ENCODE peak calls at places on chromosomes 11 and 22, in four cellular contexts. T is cardiac fibroblast, M is mammary epithelial cell, E is colonic mucosa. W is an unnamed sample.

GRCh38 chr11:127330044-127330443 is 329.5 kb upstream of the KIRREL3 start:
- DNase-seq in M (no peak), E (no peak), T (no peak), W (no peak)

GRCh38 chr11:74703211-74703610 is 28.0 kb downstream of the CHRDL2 start:
- DNase-seq in T (no peak), E (no peak), M (no peak), W (no peak)

GRCh38 chr11:19769820-19770219 is 57.2 kb downstream of the NAV2 start:
- DNase-seq in T (peak), E (no peak), M (peak), W (peak)

GRCh38 chr11:47460571-47461235 is 11.8 kb upstream of the RAPSN start:
- DNase-seq in M (no peak), T (peak), E (no peak), W (no peak)

GRCh38 chr11:40514124-40514523 is 945.3 kb downstream of the LRRC4C start:
- DNase-seq in E (no peak), T (no peak), M (peak), W (peak)

GRCh38 chr22:43289976-43290663 is 53.1 kb downstream of the SCUBE1 start:
- DNase-seq in T (peak), E (no peak), M (peak), W (no peak)

GRCh38 chr22:35703861-35704584 is 13.6 kb upstream of the APOL5 start:
- DNase-seq in E (no peak), M (no peak), T (no peak), W (peak)

GRCh38 chr22:50600541-50600940 is at the start of gene MAPK8IP2:
- DNase-seq in E (no peak), M (no peak), T (no peak), W (no peak)

GRCh38 chr11:606245-606644 is 9.5 kb downstream of the IRF7 start:
- DNase-seq in M (peak), T (peak), E (no peak), W (no peak)

GRCh38 chr11:13259374-13259773 is 18.2 kb upstream of the BMAL1 start:
- DNase-seq in M (no peak), T (no peak), E (no peak), W (no peak)

GRCh38 chr11:13262096-13262495 is 15.5 kb upstream of the BMAL1 start:
- DNase-seq in T (peak), E (no peak), M (peak), W (no peak)

GRCh38 chr11:13261600-13262061 is 16.0 kb upstream of the BMAL1 start:
- DNase-seq in E (no peak), M (peak), T (peak), W (peak)

GRCh38 chr11:13260196-13260962 is 17.2 kb upstream of the BMAL1 start:
- DNase-seq in E (no peak), T (peak), M (peak), W (no peak)

GRCh38 chr11:13260963-13261599 is 16.5 kb upstream of the BMAL1 start:
- DNase-seq in E (no peak), T (peak), M (peak), W (no peak)
- H3K4me3 ChIP-seq in E (no peak), T (no peak), M (no peak), W (no peak)

DNA sequence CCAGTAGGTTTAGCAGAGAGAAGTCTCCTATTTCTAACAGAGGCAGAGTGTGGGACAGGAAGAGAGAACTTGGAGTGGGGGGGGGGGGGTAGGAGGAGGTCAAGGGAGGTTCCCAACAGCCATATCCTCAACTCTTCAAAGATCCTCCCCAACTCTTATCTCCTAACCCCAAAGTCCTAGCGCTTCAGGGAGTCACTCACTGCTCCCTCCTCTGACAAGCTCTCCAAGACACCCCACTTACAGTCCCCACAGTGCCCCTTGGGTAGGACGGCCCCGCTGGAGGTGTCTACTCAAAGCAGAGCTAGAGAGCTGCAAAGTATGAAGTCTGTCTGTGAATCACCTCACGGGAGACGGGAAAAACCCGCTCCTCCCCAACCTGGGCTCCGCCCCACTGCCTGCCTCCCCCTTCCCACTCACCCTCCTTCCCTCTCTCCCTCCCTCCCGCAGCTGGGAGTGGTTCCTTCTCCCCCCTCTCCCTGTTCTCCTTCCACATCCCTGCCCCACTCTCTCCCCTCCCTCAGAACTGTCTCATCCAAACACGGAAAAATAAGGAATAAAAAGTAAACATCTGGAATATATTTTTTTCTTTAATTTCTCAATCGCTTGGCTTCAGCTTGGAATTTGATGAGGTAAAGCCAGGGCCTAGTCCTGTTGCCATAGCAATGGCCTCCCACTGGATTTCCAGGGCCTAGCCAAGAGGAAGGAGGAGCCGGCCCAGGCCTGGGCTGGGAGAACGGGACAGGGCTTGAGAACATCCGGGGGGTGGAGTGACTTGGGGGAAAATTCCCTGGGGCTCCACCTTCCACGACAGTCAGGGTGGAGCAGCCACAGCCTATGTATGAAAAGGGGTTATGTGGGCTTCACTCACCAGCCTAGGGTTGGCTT is 2.5 kb downstream of the TNKS1BP1 start:
- DNase-seq in E (peak), M (peak), T (peak), W (peak)
- H3K4me3 ChIP-seq in E (peak), M (peak), T (peak), W (peak)

GRCh38 chr11:2393941-2394817 is 6.4 kb upstream of the TSSC4 start:
- DNase-seq in E (no peak), M (no peak), T (no peak), W (no peak)
- H3K4me3 ChIP-seq in E (no peak), M (no peak), T (no peak), W (no peak)

GRCh38 chr22:37679670-37680069 is 4.2 kb downstream of the LGALS1 start:
- DNase-seq in M (no peak), E (no peak), T (no peak), W (no peak)

GRCh38 chr22:37675930-37676571 is 615 bp downstream of the LGALS1 start:
- DNase-seq in T (peak), E (peak), M (no peak), W (no peak)

GRCh38 chr22:37680191-37680851 is 4.9 kb downstream of the LGALS1 start:
- DNase-seq in M (no peak), T (peak), E (no peak), W (no peak)

GRCh38 chr22:37676691-37677627 is 1.5 kb downstream of the LGALS1 start:
- DNase-seq in T (peak), E (peak), M (peak), W (peak)

GRCh38 chr22:37678372-37678771 is 2.9 kb downstream of the LGALS1 start:
- DNase-seq in M (no peak), T (no peak), E (no peak), W (no peak)
- H3K4me3 ChIP-seq in M (peak), T (peak), E (no peak), W (peak)

GRCh38 chr11:118212781-118213565 is 11.8 kb downstream of the JAML start:
- DNase-seq in M (no peak), E (no peak), T (no peak), W (no peak)

GRCh38 chr11:118215765-118216164 is 9.0 kb downstream of the JAML start:
- DNase-seq in M (no peak), E (no peak), T (no peak), W (no peak)

GRCh38 chr11:118215262-118215661 is 9.5 kb downstream of the JAML start:
- DNase-seq in T (no peak), E (no peak), M (no peak), W (no peak)

GRCh38 chr11:118213774-118214173 is 11.0 kb downstream of the JAML start:
- DNase-seq in E (peak), T (no peak), M (no peak), W (no peak)

GRCh38 chr11:118214210-118214914 is 10.4 kb downstream of the JAML start:
- DNase-seq in T (no peak), M (no peak), E (peak), W (no peak)
- H3K4me3 ChIP-seq in T (no peak), M (no peak), E (no peak), W (no peak)

GRCh38 chr22:40194656-40195055 is 16.9 kb downstream of the TNRC6B start:
- DNase-seq in T (no peak), E (no peak), M (no peak), W (no peak)

GRCh38 chr22:40199223-40199622 is 21.5 kb downstream of the TNRC6B start:
- DNase-seq in E (no peak), M (no peak), T (no peak), W (no peak)

GRCh38 chr22:40199852-40200251 is 22.1 kb downstream of the TNRC6B start:
- DNase-seq in M (no peak), T (no peak), E (no peak), W (no peak)

GRCh38 chr22:40193429-40194421 is 16.0 kb downstream of the TNRC6B start:
- DNase-seq in T (peak), E (no peak), M (no peak), W (no peak)

DNA sequence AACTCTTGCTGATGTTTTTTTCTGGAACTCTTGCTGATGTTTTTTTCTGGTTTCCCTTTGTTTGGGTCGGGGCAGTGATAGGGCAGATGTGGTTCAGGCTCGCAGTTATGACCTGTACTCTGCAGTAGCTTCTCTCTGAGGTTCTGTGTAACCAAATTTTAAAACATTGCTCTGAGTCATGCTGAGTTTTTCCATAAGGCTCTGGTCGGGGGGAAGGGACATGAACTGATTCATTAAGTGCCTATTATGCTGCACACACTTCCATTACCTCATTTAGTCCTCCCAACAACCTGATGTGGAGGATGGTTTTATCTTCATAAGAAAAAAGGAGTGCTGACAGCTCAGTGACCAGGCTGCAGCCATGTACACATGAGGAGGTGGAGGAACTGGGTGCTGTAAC is 18.9 kb downstream of the TNRC6B start:
- DNase-seq in E (no peak), T (peak), M (peak), W (peak)
- H3K4me3 ChIP-seq in E (no peak), T (no peak), M (no peak), W (no peak)

GRCh38 chr11:72970557-72971118 is 156.4 kb downstream of the ATG16L2 start:
- DNase-seq in M (no peak), E (no peak), T (no peak), W (no peak)
- H3K4me3 ChIP-seq in M (no peak), E (no peak), T (no peak), W (no peak)

GRCh38 chr11:78548911-78549572 is 25.6 kb downstream of the NARS2 start:
- DNase-seq in M (no peak), E (no peak), T (no peak), W (no peak)
- H3K4me3 ChIP-seq in M (no peak), E (no peak), T (no peak), W (no peak)

GRCh38 chr11:121237686-121238658 is 54.6 kb upstream of the SC5D start:
- DNase-seq in T (peak), E (no peak), M (peak), W (no peak)
- H3K4me3 ChIP-seq in T (no peak), E (no peak), M (no peak), W (no peak)

GRCh38 chr11:43880640-43881159 is at the start of gene ALKBH3:
- DNase-seq in M (peak), T (peak), E (peak), W (peak)
- H3K4me3 ChIP-seq in M (peak), T (peak), E (peak), W (peak)

W was measured in skeletal muscle cell.